ENCODE peak calls at places on chromosomes 13 and 19, in eight cellular contexts. A is ELF-1, Q is NCI-H69, I is T-helper 9 cell, X is K562, H is NCI-H1930, S is GDM1, U is SW480. W is an unnamed sample.

GRCh38 chr13:73803997-73804396 is 330.2 kb downstream of the KLF12 start:
- DNase-seq in Q (no peak), I (no peak), X (no peak), A (no peak), H (no peak), U (no peak), S (no peak), W (no peak)

GRCh38 chr13:98142427-98143156 is at the start of gene FARP1:
- DNase-seq in Q (peak; percentile 97), I (no peak), S (no peak), X (peak; percentile 66), A (peak; percentile 65), H (peak; percentile 81), U (peak; percentile 78), W (no peak)

GRCh38 chr19:19643158-19644053 is at the start of gene GMIP:
- DNase-seq in S (peak; percentile 40), I (peak; percentile 89), U (peak; percentile 81), H (peak; percentile 30), Q (peak; percentile 87), A (peak; percentile 91), X (peak; percentile 94), W (peak; percentile 49)

GRCh38 chr19:40139533-40140287 is 49.0 kb upstream of the ZNF780A start:
- DNase-seq in A (peak; percentile 29), H (peak; percentile 43), I (no peak), X (peak; percentile 42), Q (peak; percentile 62), S (no peak), U (peak; percentile 73), W (no peak)

GRCh38 chr13:70964124-70964523 is 855.9 kb upstream of the KLHL1 start:
- DNase-seq in Q (peak; percentile 65), H (peak; percentile 3), U (peak; percentile 26), S (no peak), I (no peak), X (no peak), A (no peak), W (no peak)

GRCh38 chr13:50950808-50951207 is 41.2 kb downstream of the RNASEH2B start:
- DNase-seq in U (no peak), S (no peak), X (no peak), H (no peak), I (no peak), A (no peak), Q (no peak), W (no peak)

GRCh38 chr19:48961673-48962028 is 3.5 kb upstream of the FTL start:
- DNase-seq in X (no peak), U (no peak), H (no peak), Q (no peak), A (no peak), I (no peak), S (no peak), W (no peak)

GRCh38 chr13:97911311-97912138 is 42.0 kb upstream of the IPO5 start:
- DNase-seq in S (no peak), H (no peak), Q (peak; percentile 35), X (peak; percentile 13), A (peak; percentile 67), U (peak; percentile 48), I (no peak), W (no peak)

GRCh38 chr13:48600374-48601364 is 53.1 kb upstream of the CYSLTR2 start:
- DNase-seq in X (no peak), S (peak; percentile 23), Q (peak; percentile 3), I (no peak), H (no peak), U (peak; percentile 10), A (peak; percentile 14), W (no peak)

GRCh38 chr13:114063545-114064515 is 68.6 kb downstream of the RASA3 start:
- DNase-seq in X (peak; percentile 31), H (no peak), Q (no peak), A (no peak), I (no peak), S (no peak), U (peak; percentile 61), W (no peak)

GRCh38 chr13:90485441-90485840 is 862.0 kb upstream of the MIR17HG start:
- DNase-seq in I (no peak), X (no peak), U (no peak), A (no peak), H (no peak), Q (no peak), S (no peak), W (no peak)

GRCh38 chr19:45164577-45165335 is 4.0 kb upstream of the NKPD1 start:
- DNase-seq in X (peak; percentile 62), U (peak; percentile 81), H (no peak), S (no peak), I (peak; percentile 44), Q (peak; percentile 50), A (peak; percentile 93), W (peak; percentile 96)

GRCh38 chr19:37654118-37654517 is 1.1 kb downstream of the ZFP30 start:
- DNase-seq in H (no peak), Q (peak; percentile 46), A (no peak), S (no peak), X (no peak), U (no peak), I (no peak), W (no peak)

GRCh38 chr19:20259615-20260014 is 92.6 kb downstream of the ZNF486 start:
- DNase-seq in X (no peak), I (no peak), Q (no peak), A (peak; percentile 40), S (no peak), H (no peak), U (no peak), W (no peak)

GRCh38 chr19:30719991-30720329 is 347.8 kb downstream of the ZNF536 start:
- DNase-seq in X (no peak), A (peak; percentile 47), S (no peak), I (no peak), H (peak; percentile 2), U (peak; percentile 19), Q (no peak), W (no peak)

GRCh38 chr13:33110713-33111413 is 94.6 kb downstream of the KL start:
- DNase-seq in A (no peak), Q (no peak), H (no peak), X (no peak), U (no peak), I (no peak), S (no peak), W (no peak)

GRCh38 chr13:102707465-102707864 is 12.6 kb upstream of the METTL21C start:
- DNase-seq in H (no peak), S (no peak), U (peak; percentile 66), I (no peak), X (no peak), Q (peak; percentile 83), A (no peak), W (no peak)

GRCh38 chr19:21463449-21464105 is 41.8 kb upstream of the ZNF429 start:
- DNase-seq in Q (no peak), X (peak; percentile 77), S (no peak), U (no peak), I (no peak), H (peak; percentile 7), A (peak; percentile 96), W (no peak)

GRCh38 chr19:18009412-18010066 is 1.6 kb downstream of the ARRDC2 start:
- DNase-seq in I (no peak), A (no peak), H (no peak), X (no peak), Q (no peak), U (peak; percentile 75), S (peak; percentile 15), W (no peak)

GRCh38 chr19:52270266-52270885 is 989 bp downstream of the ZNF766 start:
- DNase-seq in S (no peak), Q (peak; percentile 34), H (no peak), U (peak; percentile 11), I (no peak), A (no peak), X (peak; percentile 26), W (no peak)

W was measured in CMK.